ENCODE peak calls at places on chromosomes 4 and X, in nine cellular contexts. N, Z, L, Q, X, O, A, D and V are unnamed samples.

GRCh38 chr4:159308571-159309340 is 205.9 kb downstream of the RAPGEF2 start:
- DNase-seq in D (peak; percentile 81), N (no peak), A (peak; percentile 9), Z (no peak), L (peak; percentile 54), O (no peak), X (no peak), Q (peak; percentile 73), V (no peak)

GRCh38 chr4:139866270-139866962 is 200.8 kb downstream of the MGST2 start:
- DNase-seq in Q (no peak), A (no peak), D (no peak), N (no peak), L (no peak), O (no peak), X (peak; percentile 3), Z (no peak), V (no peak)

GRCh38 chrX:9619581-9619980 is 146.1 kb downstream of the GPR143 start:
- DNase-seq in A (no peak), Z (no peak), D (no peak), O (no peak), L (no peak), N (no peak), X (no peak), Q (no peak), V (no peak)

GRCh38 chr4:30094866-30095265 is 625.3 kb upstream of the PCDH7 start:
- DNase-seq in N (no peak), A (no peak), Q (peak; percentile 78), Z (no peak), L (peak; percentile 58), X (no peak), O (no peak), D (no peak), V (no peak)

GRCh38 chr4:38230821-38231583 is 270.8 kb downstream of the PTTG2 start:
- DNase-seq in L (no peak), X (peak; percentile 11), O (no peak), Z (no peak), Q (no peak), D (no peak), N (no peak), A (no peak), V (no peak)

GRCh38 chr4:66023061-66023460 is 352.8 kb upstream of the EPHA5 start:
- DNase-seq in D (no peak), Z (no peak), L (no peak), N (no peak), Q (no peak), X (no peak), O (no peak), A (no peak), V (no peak)

GRCh38 chr4:110211007-110211769 is 12.8 kb upstream of the ELOVL6 start:
- DNase-seq in X (no peak), A (no peak), L (peak; percentile 73), N (no peak), O (peak; percentile 55), Z (no peak), Q (peak; percentile 18), D (peak; percentile 48), V (no peak)

GRCh38 chr4:73978886-73979285 is 2.9 kb downstream of the PF4 start:
- DNase-seq in O (no peak), N (no peak), X (no peak), Z (no peak), D (no peak), A (peak; percentile 64), Q (peak; percentile 56), L (peak; percentile 92), V (no peak)

GRCh38 chr4:78622253-78622979 is 70.8 kb downstream of the ANXA3 start:
- DNase-seq in Q (no peak), O (no peak), L (peak; percentile 50), A (no peak), N (no peak), X (no peak), D (no peak), Z (no peak), V (no peak)

GRCh38 chr4:169150806-169151205 is 120.0 kb downstream of the SH3RF1 start:
- DNase-seq in Q (no peak), O (no peak), L (no peak), D (no peak), N (no peak), X (no peak), A (no peak), Z (no peak), V (no peak)
- TF ChIP-seq CTCF in Q (no peak), O (no peak), L (no peak), D (no peak), N (no peak), X (no peak), A (no peak), Z (no peak), V (no peak)

GRCh38 chr4:151808120-151808529 is 47.3 kb upstream of the GATB start:
- DNase-seq in O (no peak), A (peak; percentile 61), L (no peak), Z (no peak), D (no peak), N (no peak), Q (peak; percentile 64), X (no peak), V (no peak)
- TF ChIP-seq CTCF in O (no peak), A (no peak), L (no peak), Z (no peak), D (no peak), N (no peak), Q (no peak), X (no peak), V (no peak)

GRCh38 chrX:24838624-24839023 is 144.9 kb downstream of the POLA1 start:
- DNase-seq in O (peak; percentile 1), N (no peak), L (peak; percentile 50), Z (no peak), A (no peak), D (peak; percentile 52), Q (peak; percentile 6), X (peak; percentile 12), V (peak; percentile 16)
- TF ChIP-seq CTCF in O (peak; percentile 19), N (peak; percentile 56), L (peak; percentile 18), Z (no peak), A (no peak), D (peak; percentile 87), Q (peak; percentile 59), X (no peak), V (peak; percentile 51)

DNA sequence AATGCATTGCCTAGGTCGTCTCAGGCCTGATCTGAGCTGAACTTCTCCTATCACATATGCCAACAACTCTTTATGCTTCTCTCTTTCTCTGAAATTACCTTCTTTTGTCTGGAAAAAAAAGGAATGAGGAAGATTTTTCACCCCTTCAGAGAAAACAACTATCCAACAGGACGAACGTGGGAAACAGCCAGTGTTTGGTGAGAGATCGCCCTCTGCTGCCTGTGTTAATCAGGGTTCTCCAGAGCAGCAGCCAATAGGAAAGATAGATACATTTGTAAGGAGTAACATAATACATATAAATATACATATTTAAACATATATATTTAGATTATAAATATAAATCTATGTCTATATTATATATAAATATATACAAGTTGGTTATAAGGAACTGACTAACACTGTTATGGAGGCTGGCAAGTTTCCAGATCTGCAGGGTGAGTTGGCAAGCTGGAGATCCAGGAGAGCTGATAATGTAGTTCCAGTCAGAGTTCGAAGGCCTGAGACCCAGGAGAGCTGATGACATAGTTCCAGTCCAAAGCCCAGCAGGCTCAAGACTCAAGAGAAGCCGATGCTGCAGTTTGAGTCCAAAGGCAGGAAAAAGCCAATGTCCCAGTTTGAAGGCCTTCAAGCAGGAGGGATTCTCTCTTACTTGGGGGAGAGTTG is 13.3 kb downstream of the CETN2 start:
- DNase-seq in D (peak; percentile 38), X (peak; percentile 26), Q (peak; percentile 17), O (no peak), N (no peak), L (peak; percentile 56), Z (no peak), A (no peak), V (no peak)
- TF ChIP-seq CTCF in D (peak; percentile 60), X (no peak), Q (peak; percentile 67), O (no peak), N (peak; percentile 19), L (peak; percentile 52), Z (peak; percentile 17), A (peak; percentile 51), V (peak; percentile 52)

GRCh38 chr4:111274486-111274885 is 651.6 kb upstream of the PITX2 start:
- DNase-seq in Q (no peak), X (no peak), N (no peak), Z (no peak), O (no peak), A (no peak), D (no peak), L (no peak), V (peak; percentile 10)
- TF ChIP-seq CTCF in Q (no peak), X (no peak), N (no peak), Z (no peak), O (no peak), A (no peak), D (no peak), L (no peak), V (no peak)

DNA sequence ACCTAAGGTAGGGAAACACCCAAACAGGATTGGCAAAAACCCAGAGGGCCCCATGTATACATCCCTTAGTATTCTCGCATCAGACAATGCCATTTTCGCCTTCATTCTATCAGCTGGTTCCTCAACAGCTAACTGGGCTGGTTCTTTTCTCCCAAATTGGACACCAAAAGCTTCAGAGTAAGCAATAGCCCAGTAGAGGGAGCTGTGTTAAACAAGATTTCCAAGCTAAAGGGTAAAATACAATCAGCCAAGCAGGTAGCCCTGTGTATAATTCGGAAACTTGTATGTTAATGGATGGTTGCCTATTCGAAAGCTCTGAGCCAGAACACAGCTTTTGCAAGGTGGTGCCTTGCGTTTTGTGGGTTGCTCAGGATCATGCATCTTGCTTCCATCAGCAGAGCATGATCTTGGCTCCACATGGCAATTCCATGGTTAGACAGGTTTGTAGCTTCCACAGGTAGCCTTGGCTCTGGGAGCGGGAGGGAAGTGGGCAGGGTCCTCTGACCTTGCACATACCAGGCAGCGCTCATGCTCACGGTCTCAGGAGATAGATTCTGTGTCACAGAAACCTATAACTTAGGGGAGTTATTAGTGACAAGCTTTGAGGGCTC is 115.2 kb upstream of the LNX1 start:
- DNase-seq in L (peak; percentile 87), D (peak; percentile 68), Q (peak; percentile 51), N (no peak), Z (no peak), A (no peak), O (peak; percentile 39), X (peak; percentile 8), V (peak; percentile 39)
- TF ChIP-seq CTCF in L (peak; percentile 76), D (peak; percentile 77), Q (peak; percentile 73), N (peak; percentile 41), Z (peak; percentile 27), A (peak; percentile 77), O (no peak), X (peak; percentile 25), V (peak; percentile 72)

GRCh38 chr4:17197070-17197469 is 298.6 kb upstream of the LDB2 start:
- DNase-seq in X (no peak), Z (no peak), D (no peak), N (no peak), Q (no peak), A (no peak), O (no peak), L (no peak), V (no peak)
- TF ChIP-seq CTCF in X (no peak), Z (no peak), D (no peak), N (no peak), Q (no peak), A (no peak), O (no peak), L (no peak), V (no peak)

GRCh38 chrX:86348669-86349068 is 200.4 kb downstream of the DACH2 start:
- DNase-seq in Z (no peak), N (no peak), O (no peak), X (no peak), L (no peak), A (no peak), D (peak; percentile 16), Q (no peak), V (no peak)
- TF ChIP-seq CTCF in Z (no peak), N (no peak), O (no peak), X (no peak), L (no peak), A (no peak), D (peak; percentile 37), Q (no peak), V (no peak)

GRCh38 chr4:10164877-10165283 is 48.3 kb upstream of the WDR1 start:
- DNase-seq in A (no peak), X (peak; percentile 24), O (peak; percentile 54), D (peak; percentile 69), Z (no peak), N (peak; percentile 19), Q (no peak), L (peak; percentile 73), V (no peak)
- TF ChIP-seq CTCF in A (peak; percentile 74), X (no peak), O (peak; percentile 15), D (peak; percentile 77), Z (peak; percentile 22), N (peak; percentile 55), Q (peak; percentile 86), L (peak; percentile 70), V (peak; percentile 79)